ENCODE peak calls at places on chromosomes 16 and 17, in eight cellular contexts. One of them, this sample, is unnamed.

GRCh38 chr16:53024045-53024444 is 28.7 kb downstream of the CHD9NB start:
- DNase-seq in fibroblast of lung: no peak
- DNase-seq in H1: no peak
- DNase-seq in fibroblast of the aortic adventitia: no peak
- DNase-seq in psoas muscle: no peak
- DNase-seq in CD8-positive, alpha-beta T cell: no peak
- DNase-seq in left ventricle myocardium inferior: no peak
- DNase-seq in esophagus squamous epithelium: no peak
- DNase-seq in this sample: no peak

GRCh38 chr17:45896803-45897693 is 2.7 kb downstream of the MAPT start:
- DNase-seq in fibroblast of lung: no peak
- DNase-seq in H1: no peak
- DNase-seq in fibroblast of the aortic adventitia: no peak
- DNase-seq in psoas muscle: no peak
- DNase-seq in CD8-positive, alpha-beta T cell: no peak
- DNase-seq in left ventricle myocardium inferior: no peak
- DNase-seq in esophagus squamous epithelium: no peak
- DNase-seq in this sample: no peak

GRCh38 chr16:10880609-10881452 is 3.8 kb downstream of the CIITA start:
- DNase-seq in fibroblast of lung: no peak
- DNase-seq in H1: no peak
- DNase-seq in fibroblast of the aortic adventitia: no peak
- DNase-seq in psoas muscle: no peak
- DNase-seq in CD8-positive, alpha-beta T cell: no peak
- DNase-seq in left ventricle myocardium inferior: no peak
- DNase-seq in esophagus squamous epithelium: no peak
- DNase-seq in this sample: no peak

GRCh38 chr17:82810644-82811430 is 29.0 kb downstream of the ZNF750 start:
- DNase-seq in fibroblast of lung: no peak
- DNase-seq in H1: no peak
- DNase-seq in fibroblast of the aortic adventitia: no peak
- DNase-seq in psoas muscle: no peak
- DNase-seq in CD8-positive, alpha-beta T cell: no peak
- DNase-seq in left ventricle myocardium inferior: no peak
- DNase-seq in esophagus squamous epithelium: no peak
- DNase-seq in this sample: no peak

GRCh38 chr17:45374501-45374900 is 57.7 kb upstream of the MAP3K14 start:
- DNase-seq in fibroblast of lung: peak; percentile 14
- DNase-seq in H1: no peak
- DNase-seq in fibroblast of the aortic adventitia: no peak
- DNase-seq in psoas muscle: no peak
- DNase-seq in CD8-positive, alpha-beta T cell: no peak
- DNase-seq in left ventricle myocardium inferior: no peak
- DNase-seq in esophagus squamous epithelium: no peak
- DNase-seq in this sample: no peak

GRCh38 chr17:30915833-30916611 is 5.7 kb upstream of the ADAP2 start:
- DNase-seq in fibroblast of lung: no peak
- DNase-seq in H1: no peak
- DNase-seq in fibroblast of the aortic adventitia: no peak
- DNase-seq in psoas muscle: no peak
- DNase-seq in CD8-positive, alpha-beta T cell: no peak
- DNase-seq in left ventricle myocardium inferior: no peak
- DNase-seq in esophagus squamous epithelium: no peak
- DNase-seq in this sample: no peak

GRCh38 chr16:15739940-15740339 is 89.9 kb downstream of the NDE1 start:
- DNase-seq in fibroblast of lung: peak; percentile 3
- DNase-seq in H1: no peak
- DNase-seq in fibroblast of the aortic adventitia: no peak
- DNase-seq in psoas muscle: no peak
- DNase-seq in CD8-positive, alpha-beta T cell: no peak
- DNase-seq in left ventricle myocardium inferior: no peak
- DNase-seq in esophagus squamous epithelium: no peak
- DNase-seq in this sample: no peak

GRCh38 chr17:78922876-78923498 is 2.2 kb downstream of the TIMP2 start:
- DNase-seq in fibroblast of lung: no peak
- DNase-seq in H1: no peak
- DNase-seq in fibroblast of the aortic adventitia: no peak
- DNase-seq in psoas muscle: no peak
- DNase-seq in CD8-positive, alpha-beta T cell: no peak
- DNase-seq in left ventricle myocardium inferior: no peak
- DNase-seq in esophagus squamous epithelium: no peak
- DNase-seq in this sample: no peak

GRCh38 chr17:71937914-71938313 is 182.9 kb upstream of the SOX9 start:
- DNase-seq in fibroblast of lung: no peak
- DNase-seq in H1: no peak
- DNase-seq in fibroblast of the aortic adventitia: no peak
- DNase-seq in psoas muscle: no peak
- DNase-seq in CD8-positive, alpha-beta T cell: no peak
- DNase-seq in left ventricle myocardium inferior: no peak
- DNase-seq in esophagus squamous epithelium: no peak
- DNase-seq in this sample: no peak

GRCh38 chr17:71023631-71024030 is 854.3 kb downstream of the KCNJ2 start:
- DNase-seq in fibroblast of lung: peak; percentile 20
- DNase-seq in H1: no peak
- DNase-seq in fibroblast of the aortic adventitia: no peak
- DNase-seq in psoas muscle: no peak
- DNase-seq in CD8-positive, alpha-beta T cell: no peak
- DNase-seq in left ventricle myocardium inferior: no peak
- DNase-seq in esophagus squamous epithelium: no peak
- DNase-seq in this sample: no peak

DNA sequence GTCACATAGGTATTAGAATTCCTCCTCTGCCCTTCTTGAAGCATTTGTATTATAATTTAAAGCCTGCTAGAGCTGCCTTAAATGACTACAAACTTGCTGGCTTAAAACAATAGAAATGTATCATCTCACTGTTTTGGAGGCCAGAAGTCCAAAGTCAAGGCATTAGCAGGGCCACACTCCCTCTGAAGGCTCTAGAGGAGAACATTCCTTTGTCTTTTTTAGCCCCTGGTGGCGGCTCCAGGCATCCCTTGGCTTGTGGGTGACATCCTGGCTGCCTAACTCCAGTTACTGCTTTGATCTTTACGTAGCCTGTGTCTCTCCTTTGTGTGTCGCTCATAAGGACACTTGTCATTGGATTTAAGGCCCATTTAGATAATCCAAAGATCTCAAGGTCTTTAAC is 186.6 kb upstream of the SALL1 start:
- DNase-seq in fibroblast of lung: no peak
- DNase-seq in H1: no peak
- DNase-seq in fibroblast of the aortic adventitia: no peak
- DNase-seq in psoas muscle: no peak
- DNase-seq in CD8-positive, alpha-beta T cell: no peak
- DNase-seq in left ventricle myocardium inferior: no peak
- DNase-seq in esophagus squamous epithelium: no peak
- DNase-seq in this sample: no peak
- TF ChIP-seq CTCF in fibroblast of lung: no peak
- TF ChIP-seq CTCF in H1: peak; percentile 50
- TF ChIP-seq CTCF in fibroblast of the aortic adventitia: peak; percentile 17
- TF ChIP-seq CTCF in psoas muscle: no peak
- TF ChIP-seq CTCF in CD8-positive, alpha-beta T cell: no peak
- TF ChIP-seq CTCF in left ventricle myocardium inferior: no peak
- TF ChIP-seq CTCF in esophagus squamous epithelium: peak; percentile 4
- TF ChIP-seq CTCF in this sample: no peak

DNA sequence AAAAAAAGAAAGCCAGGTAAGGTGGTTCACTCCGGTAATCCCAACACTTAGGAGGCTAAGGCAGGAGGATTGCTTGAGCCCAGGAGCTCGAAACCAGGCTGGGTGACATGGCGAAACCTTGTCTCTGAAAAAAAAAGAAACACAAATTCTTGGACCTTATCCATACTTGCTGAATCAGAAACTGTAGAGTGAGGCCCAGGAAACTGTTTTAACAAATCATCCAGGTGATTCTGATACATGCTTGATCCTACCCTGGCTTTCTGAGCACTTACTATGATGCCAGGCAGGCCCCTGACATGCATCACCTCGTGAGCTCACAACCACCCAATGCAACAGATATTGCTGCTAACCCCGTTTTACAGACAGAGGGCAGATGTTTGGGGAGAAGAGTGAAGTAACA is 4.0 kb upstream of the NAE1 start:
- DNase-seq in fibroblast of lung: no peak
- DNase-seq in H1: no peak
- DNase-seq in fibroblast of the aortic adventitia: no peak
- DNase-seq in psoas muscle: no peak
- DNase-seq in CD8-positive, alpha-beta T cell: no peak
- DNase-seq in left ventricle myocardium inferior: no peak
- DNase-seq in esophagus squamous epithelium: no peak
- DNase-seq in this sample: no peak
- TF ChIP-seq CTCF in fibroblast of lung: no peak
- TF ChIP-seq CTCF in H1: no peak
- TF ChIP-seq CTCF in fibroblast of the aortic adventitia: no peak
- TF ChIP-seq CTCF in psoas muscle: no peak
- TF ChIP-seq CTCF in CD8-positive, alpha-beta T cell: no peak
- TF ChIP-seq CTCF in left ventricle myocardium inferior: no peak
- TF ChIP-seq CTCF in esophagus squamous epithelium: no peak
- TF ChIP-seq CTCF in this sample: no peak

GRCh38 chr16:3327514-3327913 is 22.2 kb downstream of the ZNF75A start:
- DNase-seq in fibroblast of lung: no peak
- DNase-seq in H1: no peak
- DNase-seq in fibroblast of the aortic adventitia: no peak
- DNase-seq in psoas muscle: no peak
- DNase-seq in CD8-positive, alpha-beta T cell: no peak
- DNase-seq in left ventricle myocardium inferior: no peak
- DNase-seq in esophagus squamous epithelium: no peak
- DNase-seq in this sample: no peak

GRCh38 chr16:3317315-3317999 is 12.2 kb downstream of the ZNF75A start:
- DNase-seq in fibroblast of lung: peak; percentile 51
- DNase-seq in H1: no peak
- DNase-seq in fibroblast of the aortic adventitia: peak; percentile 27
- DNase-seq in psoas muscle: no peak
- DNase-seq in CD8-positive, alpha-beta T cell: no peak
- DNase-seq in left ventricle myocardium inferior: no peak
- DNase-seq in esophagus squamous epithelium: no peak
- DNase-seq in this sample: no peak

DNA sequence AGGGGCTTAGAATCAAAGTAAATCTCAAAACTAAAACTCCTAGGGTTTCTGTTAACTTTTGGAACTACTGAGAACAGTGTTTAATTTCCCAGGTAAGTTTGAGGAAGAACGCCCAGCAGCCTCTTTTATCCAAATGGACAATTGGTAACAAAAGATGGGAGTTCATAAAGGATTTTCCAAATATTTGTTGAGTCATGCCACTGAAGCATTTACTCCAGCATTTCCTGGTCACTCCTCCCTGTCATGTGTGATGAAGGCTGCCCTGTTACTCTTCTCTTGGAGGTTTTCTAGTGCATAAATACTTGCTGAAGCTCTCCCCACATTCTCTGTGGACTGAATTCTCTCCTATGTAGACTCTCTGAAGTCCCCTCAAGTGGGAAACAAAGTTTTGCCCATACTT is 16.5 kb downstream of the ZNF75A start:
- DNase-seq in fibroblast of lung: no peak
- DNase-seq in H1: no peak
- DNase-seq in fibroblast of the aortic adventitia: no peak
- DNase-seq in psoas muscle: no peak
- DNase-seq in CD8-positive, alpha-beta T cell: no peak
- DNase-seq in left ventricle myocardium inferior: no peak
- DNase-seq in esophagus squamous epithelium: no peak
- DNase-seq in this sample: no peak
- TF ChIP-seq CTCF in fibroblast of lung: no peak
- TF ChIP-seq CTCF in H1: no peak
- TF ChIP-seq CTCF in fibroblast of the aortic adventitia: no peak
- TF ChIP-seq CTCF in psoas muscle: no peak
- TF ChIP-seq CTCF in CD8-positive, alpha-beta T cell: no peak
- TF ChIP-seq CTCF in left ventricle myocardium inferior: no peak
- TF ChIP-seq CTCF in esophagus squamous epithelium: no peak
- TF ChIP-seq CTCF in this sample: no peak

GRCh38 chr16:13923703-13924298 is 3.8 kb downstream of the ERCC4 start:
- DNase-seq in fibroblast of lung: peak; percentile 83
- DNase-seq in H1: no peak
- DNase-seq in fibroblast of the aortic adventitia: peak; percentile 83
- DNase-seq in psoas muscle: no peak
- DNase-seq in CD8-positive, alpha-beta T cell: no peak
- DNase-seq in left ventricle myocardium inferior: no peak
- DNase-seq in esophagus squamous epithelium: no peak
- DNase-seq in this sample: no peak
- TF ChIP-seq CTCF in fibroblast of lung: peak; percentile 29
- TF ChIP-seq CTCF in H1: no peak
- TF ChIP-seq CTCF in fibroblast of the aortic adventitia: peak; percentile 44
- TF ChIP-seq CTCF in psoas muscle: peak; percentile 75
- TF ChIP-seq CTCF in CD8-positive, alpha-beta T cell: peak; percentile 81
- TF ChIP-seq CTCF in left ventricle myocardium inferior: peak; percentile 75
- TF ChIP-seq CTCF in esophagus squamous epithelium: peak; percentile 71
- TF ChIP-seq CTCF in this sample: peak; percentile 33

GRCh38 chr17:61349350-61349749 is 50.3 kb upstream of the TBX2 start:
- DNase-seq in fibroblast of lung: no peak
- DNase-seq in H1: no peak
- DNase-seq in fibroblast of the aortic adventitia: peak; percentile 8
- DNase-seq in psoas muscle: no peak
- DNase-seq in CD8-positive, alpha-beta T cell: no peak
- DNase-seq in left ventricle myocardium inferior: no peak
- DNase-seq in esophagus squamous epithelium: no peak
- DNase-seq in this sample: no peak
- TF ChIP-seq CTCF in fibroblast of lung: peak; percentile 20
- TF ChIP-seq CTCF in H1: no peak
- TF ChIP-seq CTCF in fibroblast of the aortic adventitia: peak; percentile 36
- TF ChIP-seq CTCF in psoas muscle: peak; percentile 6
- TF ChIP-seq CTCF in CD8-positive, alpha-beta T cell: no peak
- TF ChIP-seq CTCF in left ventricle myocardium inferior: peak; percentile 19
- TF ChIP-seq CTCF in esophagus squamous epithelium: no peak
- TF ChIP-seq CTCF in this sample: no peak

DNA sequence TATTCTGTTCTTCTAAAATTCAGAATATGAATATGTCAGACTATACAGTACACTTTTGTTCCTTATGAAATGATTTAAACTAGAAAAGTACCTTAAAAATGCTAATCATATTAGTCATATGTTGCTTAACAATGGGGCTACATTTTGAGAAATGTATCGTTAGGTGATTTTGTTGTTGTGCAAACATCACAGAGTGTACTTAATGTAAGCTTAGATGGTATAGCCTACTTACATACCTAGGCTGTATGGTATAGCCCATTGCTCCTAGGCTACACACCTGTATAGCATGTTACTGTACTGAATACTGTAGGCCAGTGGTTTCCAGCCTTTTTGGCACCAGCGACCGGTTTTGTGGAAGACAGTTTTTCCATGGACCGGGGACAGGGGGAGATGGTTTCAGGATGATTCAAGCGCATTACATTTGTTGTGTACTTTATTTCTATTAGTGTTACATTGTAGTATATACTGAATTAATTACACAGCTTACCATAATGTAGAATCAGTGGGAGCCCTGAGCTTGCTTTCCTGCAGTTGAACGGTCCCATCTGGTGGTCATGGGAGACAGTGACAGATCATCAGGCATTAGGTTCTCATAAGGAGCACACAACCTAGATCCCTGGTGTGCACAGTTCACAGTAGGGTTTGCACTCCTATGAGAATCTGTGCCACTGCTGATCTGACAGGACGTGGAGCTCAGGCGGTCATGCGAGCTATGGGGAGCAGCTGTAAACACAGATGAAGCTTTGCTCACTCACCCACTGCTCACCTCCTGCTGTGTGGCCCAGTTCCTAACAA is 35.0 kb upstream of the MRC2 start:
- DNase-seq in fibroblast of lung: no peak
- DNase-seq in H1: no peak
- DNase-seq in fibroblast of the aortic adventitia: no peak
- DNase-seq in psoas muscle: no peak
- DNase-seq in CD8-positive, alpha-beta T cell: no peak
- DNase-seq in left ventricle myocardium inferior: no peak
- DNase-seq in esophagus squamous epithelium: no peak
- DNase-seq in this sample: no peak
- TF ChIP-seq CTCF in fibroblast of lung: no peak
- TF ChIP-seq CTCF in H1: no peak
- TF ChIP-seq CTCF in fibroblast of the aortic adventitia: no peak
- TF ChIP-seq CTCF in psoas muscle: no peak
- TF ChIP-seq CTCF in CD8-positive, alpha-beta T cell: no peak
- TF ChIP-seq CTCF in left ventricle myocardium inferior: no peak
- TF ChIP-seq CTCF in esophagus squamous epithelium: no peak
- TF ChIP-seq CTCF in this sample: no peak

GRCh38 chr16:2854700-2855309 is 3.2 kb downstream of the PRSS22 start:
- DNase-seq in fibroblast of lung: no peak
- DNase-seq in H1: no peak
- DNase-seq in fibroblast of the aortic adventitia: no peak
- DNase-seq in psoas muscle: no peak
- DNase-seq in CD8-positive, alpha-beta T cell: no peak
- DNase-seq in left ventricle myocardium inferior: no peak
- DNase-seq in esophagus squamous epithelium: no peak
- DNase-seq in this sample: no peak
- TF ChIP-seq CTCF in fibroblast of lung: peak; percentile 42
- TF ChIP-seq CTCF in H1: peak; percentile 65
- TF ChIP-seq CTCF in fibroblast of the aortic adventitia: peak; percentile 56
- TF ChIP-seq CTCF in psoas muscle: peak; percentile 16
- TF ChIP-seq CTCF in CD8-positive, alpha-beta T cell: no peak
- TF ChIP-seq CTCF in left ventricle myocardium inferior: peak; percentile 26
- TF ChIP-seq CTCF in esophagus squamous epithelium: peak; percentile 68
- TF ChIP-seq CTCF in this sample: no peak